ENCODE peak calls at places on chromosomes 3 and 15, in nine cellular contexts. J is stimulated activated CD8-positive, alpha-beta memory T cell treated with anti-CD3 and anti-CD28 coated beads, Interleukin-15, amount 100 ng/mL, for 4 hours; X is H7; E is activated naive CD8-positive, alpha-beta T cell treated with anti-CD3 and anti-CD28 coated beads, Interleukin-2, amount 50 U/mL, for 16 hours; C is hepatocyte; N is stimulated activated CD4-positive, alpha-beta T cell treated with anti-CD3 and anti-CD28 coated beads, Interleukin-2, amount 100 ng/mL, for 48 hours; S is NCI-H1417; W is cardiac septum; T is stimulated activated naive CD8-positive, alpha-beta T cell treated with anti-CD3 and anti-CD28 coated beads, Interleukin-15, amount 100 ng/mL, for 72 hours. G is an unnamed sample.

GRCh38 chr3:56864090-56864489 is 62.3 kb upstream of the ARHGEF3 start:
- DNase-seq in J (no peak), X (no peak), E (no peak), C (no peak), N (peak; percentile 54), S (no peak), W (no peak), T (no peak), G (no peak)

GRCh38 chr15:89998141-89998661 is 2.9 kb upstream of the ZNF710 start:
- DNase-seq in J (no peak), X (peak; percentile 7), E (no peak), C (peak; percentile 69), N (no peak), S (peak; percentile 47), W (no peak), T (no peak), G (peak; percentile 69)

GRCh38 chr15:66306381-66306780 is 13.0 kb downstream of the DIS3L start:
- DNase-seq in J (no peak), X (no peak), E (no peak), C (no peak), N (no peak), S (peak; percentile 68), W (no peak), T (no peak), G (no peak)

GRCh38 chr15:26866298-26867198 is at the start of gene GABRA5:
- DNase-seq in J (no peak), X (peak; percentile 92), E (no peak), C (peak; percentile 70), N (no peak), S (peak; percentile 62), W (no peak), T (no peak), G (peak; percentile 89)

GRCh38 chr3:12148183-12148940 is 10.3 kb downstream of the TIMP4 start:
- DNase-seq in J (no peak), X (no peak), E (no peak), C (no peak), N (no peak), S (no peak), W (no peak), T (no peak), G (no peak)

GRCh38 chr3:127101411-127102067 is 91.4 kb upstream of the PRR23E start:
- DNase-seq in J (no peak), X (peak; percentile 35), E (no peak), C (no peak), N (no peak), S (no peak), W (no peak), T (no peak), G (no peak)

GRCh38 chr3:184907941-184908649 is 96.1 kb downstream of the VPS8 start:
- DNase-seq in J (no peak), X (no peak), E (no peak), C (no peak), N (no peak), S (no peak), W (no peak), T (no peak), G (peak; percentile 79)

GRCh38 chr3:66378256-66378655 is 122.6 kb downstream of the LRIG1 start:
- DNase-seq in J (no peak), X (peak; percentile 71), E (no peak), C (no peak), N (peak; percentile 24), S (no peak), W (no peak), T (no peak), G (peak; percentile 54)

GRCh38 chr15:28021281-28022039 is 77.7 kb downstream of the OCA2 start:
- DNase-seq in J (no peak), X (peak; percentile 88), E (no peak), C (peak; percentile 90), N (no peak), S (peak; percentile 90), W (no peak), T (no peak), G (no peak)

G was measured in islet precursor cell.